ENCODE peak calls at places on chromosomes 5 and 9, in eight cellular contexts. One of them, this sample, is unnamed.

GRCh38 chr5:35230043-35230611 is at the start of gene PRLR:
- DNase-seq in cardiac muscle cell: peak; percentile 18
- DNase-seq in A549: no peak
- DNase-seq in sigmoid colon: peak; percentile 78
- DNase-seq in psoas muscle: peak; percentile 76
- DNase-seq in H9: peak; percentile 42
- DNase-seq in ovary: peak; percentile 60
- DNase-seq in IMR-90: peak; percentile 8
- DNase-seq in this sample: peak; percentile 24

GRCh38 chr9:36328798-36329411 is 70.7 kb upstream of the GNE start:
- DNase-seq in cardiac muscle cell: peak; percentile 75
- DNase-seq in A549: peak; percentile 72
- DNase-seq in sigmoid colon: no peak
- DNase-seq in psoas muscle: no peak
- DNase-seq in H9: no peak
- DNase-seq in ovary: no peak
- DNase-seq in IMR-90: peak; percentile 80
- DNase-seq in this sample: no peak

GRCh38 chr5:108642170-108642906 is 105.4 kb upstream of the FER start:
- DNase-seq in cardiac muscle cell: peak; percentile 88
- DNase-seq in A549: peak; percentile 76
- DNase-seq in sigmoid colon: no peak
- DNase-seq in psoas muscle: peak; percentile 52
- DNase-seq in H9: peak; percentile 79
- DNase-seq in ovary: no peak
- DNase-seq in IMR-90: peak; percentile 69
- DNase-seq in this sample: no peak

GRCh38 chr5:96963267-96963666 is 27.4 kb downstream of the LNPEP start:
- DNase-seq in cardiac muscle cell: peak; percentile 53
- DNase-seq in A549: no peak
- DNase-seq in sigmoid colon: peak; percentile 75
- DNase-seq in psoas muscle: peak; percentile 76
- DNase-seq in H9: no peak
- DNase-seq in ovary: no peak
- DNase-seq in IMR-90: peak; percentile 82
- DNase-seq in this sample: peak; percentile 56

GRCh38 chr9:20640331-20641187 is 18.3 kb upstream of the MLLT3 start:
- DNase-seq in cardiac muscle cell: peak; percentile 48
- DNase-seq in A549: no peak
- DNase-seq in sigmoid colon: peak; percentile 68
- DNase-seq in psoas muscle: peak; percentile 56
- DNase-seq in H9: no peak
- DNase-seq in ovary: peak; percentile 49
- DNase-seq in IMR-90: peak; percentile 25
- DNase-seq in this sample: peak; percentile 65

GRCh38 chr5:127585661-127586060 is 63.2 kb upstream of the CTXN3 start:
- DNase-seq in cardiac muscle cell: no peak
- DNase-seq in A549: no peak
- DNase-seq in sigmoid colon: no peak
- DNase-seq in psoas muscle: no peak
- DNase-seq in H9: no peak
- DNase-seq in ovary: no peak
- DNase-seq in IMR-90: no peak
- DNase-seq in this sample: no peak

GRCh38 chr5:175195698-175196656 is 248.0 kb downstream of the DRD1 start:
- DNase-seq in cardiac muscle cell: peak; percentile 70
- DNase-seq in A549: peak; percentile 25
- DNase-seq in sigmoid colon: no peak
- DNase-seq in psoas muscle: no peak
- DNase-seq in H9: peak; percentile 42
- DNase-seq in ovary: no peak
- DNase-seq in IMR-90: peak; percentile 35
- DNase-seq in this sample: no peak

GRCh38 chr9:129835860-129836223 is 584 bp downstream of the USP20 start:
- DNase-seq in cardiac muscle cell: peak; percentile 74
- DNase-seq in A549: peak; percentile 17
- DNase-seq in sigmoid colon: no peak
- DNase-seq in psoas muscle: no peak
- DNase-seq in H9: no peak
- DNase-seq in ovary: no peak
- DNase-seq in IMR-90: peak; percentile 40
- DNase-seq in this sample: no peak

GRCh38 chr5:93006915-93007314 is 574.1 kb downstream of the NR2F1-AS1 start:
- DNase-seq in cardiac muscle cell: no peak
- DNase-seq in A549: no peak
- DNase-seq in sigmoid colon: no peak
- DNase-seq in psoas muscle: no peak
- DNase-seq in H9: no peak
- DNase-seq in ovary: no peak
- DNase-seq in IMR-90: peak; percentile 34
- DNase-seq in this sample: no peak

GRCh38 chr9:137642892-137643291 is 24.1 kb downstream of the EHMT1 start:
- DNase-seq in cardiac muscle cell: no peak
- DNase-seq in A549: no peak
- DNase-seq in sigmoid colon: no peak
- DNase-seq in psoas muscle: no peak
- DNase-seq in H9: no peak
- DNase-seq in ovary: peak; percentile 12
- DNase-seq in IMR-90: no peak
- DNase-seq in this sample: no peak

GRCh38 chr5:138138949-138139775 is at the start of gene NME5:
- DNase-seq in cardiac muscle cell: peak; percentile 85
- DNase-seq in A549: no peak
- DNase-seq in sigmoid colon: peak; percentile 72
- DNase-seq in psoas muscle: peak; percentile 76
- DNase-seq in H9: peak; percentile 82
- DNase-seq in ovary: peak; percentile 82
- DNase-seq in IMR-90: peak; percentile 40
- DNase-seq in this sample: peak; percentile 67

GRCh38 chr5:108101105-108101504 is 280.8 kb downstream of the FBXL17 start:
- DNase-seq in cardiac muscle cell: no peak
- DNase-seq in A549: no peak
- DNase-seq in sigmoid colon: no peak
- DNase-seq in psoas muscle: no peak
- DNase-seq in H9: no peak
- DNase-seq in ovary: no peak
- DNase-seq in IMR-90: no peak
- DNase-seq in this sample: no peak

GRCh38 chr5:133478611-133479010 is 133.7 kb downstream of the FSTL4 start:
- DNase-seq in cardiac muscle cell: no peak
- DNase-seq in A549: no peak
- DNase-seq in sigmoid colon: no peak
- DNase-seq in psoas muscle: no peak
- DNase-seq in H9: no peak
- DNase-seq in ovary: no peak
- DNase-seq in IMR-90: no peak
- DNase-seq in this sample: no peak

GRCh38 chr5:178859625-178860521 is at the start of gene ZNF354B:
- DNase-seq in cardiac muscle cell: peak; percentile 97
- DNase-seq in A549: peak; percentile 84
- DNase-seq in sigmoid colon: peak; percentile 94
- DNase-seq in psoas muscle: peak; percentile 93
- DNase-seq in H9: peak; percentile 96
- DNase-seq in ovary: peak; percentile 89
- DNase-seq in IMR-90: peak; percentile 92
- DNase-seq in this sample: peak; percentile 89
- TF ChIP-seq CTCF in cardiac muscle cell: peak; percentile 15
- TF ChIP-seq CTCF in A549: no peak
- TF ChIP-seq CTCF in sigmoid colon: no peak
- TF ChIP-seq CTCF in psoas muscle: peak; percentile 11
- TF ChIP-seq CTCF in H9: no peak
- TF ChIP-seq CTCF in ovary: no peak
- TF ChIP-seq CTCF in IMR-90: peak; percentile 7
- TF ChIP-seq CTCF in this sample: no peak

GRCh38 chr5:119315516-119315949 is 40.3 kb upstream of the TNFAIP8 start:
- DNase-seq in cardiac muscle cell: no peak
- DNase-seq in A549: peak; percentile 67
- DNase-seq in sigmoid colon: no peak
- DNase-seq in psoas muscle: no peak
- DNase-seq in H9: no peak
- DNase-seq in ovary: no peak
- DNase-seq in IMR-90: no peak
- DNase-seq in this sample: no peak

GRCh38 chr5:119313876-119314605 is 41.8 kb upstream of the TNFAIP8 start:
- DNase-seq in cardiac muscle cell: no peak
- DNase-seq in A549: no peak
- DNase-seq in sigmoid colon: no peak
- DNase-seq in psoas muscle: no peak
- DNase-seq in H9: no peak
- DNase-seq in ovary: no peak
- DNase-seq in IMR-90: no peak
- DNase-seq in this sample: no peak

GRCh38 chr5:119312403-119312802 is 43.4 kb upstream of the TNFAIP8 start:
- DNase-seq in cardiac muscle cell: no peak
- DNase-seq in A549: no peak
- DNase-seq in sigmoid colon: no peak
- DNase-seq in psoas muscle: no peak
- DNase-seq in H9: no peak
- DNase-seq in ovary: no peak
- DNase-seq in IMR-90: no peak
- DNase-seq in this sample: no peak

GRCh38 chr5:119311688-119312087 is 44.1 kb upstream of the TNFAIP8 start:
- DNase-seq in cardiac muscle cell: no peak
- DNase-seq in A549: no peak
- DNase-seq in sigmoid colon: no peak
- DNase-seq in psoas muscle: no peak
- DNase-seq in H9: no peak
- DNase-seq in ovary: no peak
- DNase-seq in IMR-90: no peak
- DNase-seq in this sample: no peak

GRCh38 chr5:119313207-119313606 is 42.6 kb upstream of the TNFAIP8 start:
- DNase-seq in cardiac muscle cell: no peak
- DNase-seq in A549: no peak
- DNase-seq in sigmoid colon: no peak
- DNase-seq in psoas muscle: no peak
- DNase-seq in H9: no peak
- DNase-seq in ovary: no peak
- DNase-seq in IMR-90: no peak
- DNase-seq in this sample: no peak
- H3K4me1 ChIP-seq in cardiac muscle cell: peaks cover 5% of the 10 kb centered on the region
- H3K4me1 ChIP-seq in A549: peaks cover 40% of the 10 kb centered on the region
- H3K4me1 ChIP-seq in sigmoid colon: no peaks in the 10 kb centered on the region
- H3K4me1 ChIP-seq in psoas muscle: no peaks in the 10 kb centered on the region
- H3K4me1 ChIP-seq in H9: no peaks in the 10 kb centered on the region
- H3K4me1 ChIP-seq in ovary: no peaks in the 10 kb centered on the region
- H3K4me1 ChIP-seq in IMR-90: peaks cover 11% of the 10 kb centered on the region
- H3K4me1 ChIP-seq in this sample: peaks cover 6% of the 10 kb centered on the region

GRCh38 chr9:135644631-135645218 is 5.4 kb upstream of the GLT6D1 start:
- DNase-seq in cardiac muscle cell: no peak
- DNase-seq in A549: no peak
- DNase-seq in sigmoid colon: no peak
- DNase-seq in psoas muscle: no peak
- DNase-seq in H9: peak; percentile 65
- DNase-seq in ovary: no peak
- DNase-seq in IMR-90: no peak
- DNase-seq in this sample: no peak
- H3K9me3 ChIP-seq in cardiac muscle cell: no peaks in the 10 kb centered on the region
- H3K9me3 ChIP-seq in A549: peaks cover 61% of the 10 kb centered on the region
- H3K9me3 ChIP-seq in sigmoid colon: peaks cover 20% of the 10 kb centered on the region
- H3K9me3 ChIP-seq in psoas muscle: peaks cover 15% of the 10 kb centered on the region
- H3K9me3 ChIP-seq in H9: peaks cover 17% of the 10 kb centered on the region
- H3K9me3 ChIP-seq in ovary: peaks cover 2% of the 10 kb centered on the region
- H3K9me3 ChIP-seq in IMR-90: peaks cover 19% of the 10 kb centered on the region
- H3K9me3 ChIP-seq in this sample: peaks cover 65% of the 10 kb centered on the region

GRCh38 chr5:71666321-71666720 is 52.8 kb upstream of the CARTPT start:
- DNase-seq in cardiac muscle cell: no peak
- DNase-seq in A549: no peak
- DNase-seq in sigmoid colon: no peak
- DNase-seq in psoas muscle: no peak
- DNase-seq in H9: no peak
- DNase-seq in ovary: no peak
- DNase-seq in IMR-90: no peak
- DNase-seq in this sample: no peak
- TF ChIP-seq CTCF in cardiac muscle cell: no peak
- TF ChIP-seq CTCF in A549: no peak
- TF ChIP-seq CTCF in sigmoid colon: no peak
- TF ChIP-seq CTCF in psoas muscle: no peak
- TF ChIP-seq CTCF in H9: no peak
- TF ChIP-seq CTCF in ovary: no peak
- TF ChIP-seq CTCF in IMR-90: no peak
- TF ChIP-seq CTCF in this sample: no peak

GRCh38 chr5:132417461-132417860 is 48.0 kb downstream of the SLC22A5 start:
- DNase-seq in cardiac muscle cell: no peak
- DNase-seq in A549: no peak
- DNase-seq in sigmoid colon: no peak
- DNase-seq in psoas muscle: no peak
- DNase-seq in H9: no peak
- DNase-seq in ovary: no peak
- DNase-seq in IMR-90: no peak
- DNase-seq in this sample: no peak
- H3K4me1 ChIP-seq in cardiac muscle cell: peaks cover under 1% of the 10 kb centered on the region
- H3K4me1 ChIP-seq in A549: peaks cover 32% of the 10 kb centered on the region
- H3K4me1 ChIP-seq in sigmoid colon: no peaks in the 10 kb centered on the region
- H3K4me1 ChIP-seq in psoas muscle: peaks cover 92% of the 10 kb centered on the region
- H3K4me1 ChIP-seq in H9: no peaks in the 10 kb centered on the region
- H3K4me1 ChIP-seq in ovary: peaks cover 15% of the 10 kb centered on the region
- H3K4me1 ChIP-seq in IMR-90: peaks cover 15% of the 10 kb centered on the region
- H3K4me1 ChIP-seq in this sample: peaks cover 100% of the 10 kb centered on the region

GRCh38 chr9:69307446-69308216 is 17.4 kb upstream of the ENTREP1 start:
- DNase-seq in cardiac muscle cell: peak; percentile 94
- DNase-seq in A549: no peak
- DNase-seq in sigmoid colon: no peak
- DNase-seq in psoas muscle: no peak
- DNase-seq in H9: peak; percentile 73
- DNase-seq in ovary: no peak
- DNase-seq in IMR-90: peak; percentile 55
- DNase-seq in this sample: no peak
- H3K9me3 ChIP-seq in cardiac muscle cell: no peaks in the 10 kb centered on the region
- H3K9me3 ChIP-seq in A549: peaks cover 4% of the 10 kb centered on the region
- H3K9me3 ChIP-seq in sigmoid colon: no peaks in the 10 kb centered on the region
- H3K9me3 ChIP-seq in psoas muscle: no peaks in the 10 kb centered on the region
- H3K9me3 ChIP-seq in H9: peaks cover 7% of the 10 kb centered on the region
- H3K9me3 ChIP-seq in ovary: no peaks in the 10 kb centered on the region
- H3K9me3 ChIP-seq in IMR-90: peaks cover under 1% of the 10 kb centered on the region
- H3K9me3 ChIP-seq in this sample: peaks cover 3% of the 10 kb centered on the region

DNA sequence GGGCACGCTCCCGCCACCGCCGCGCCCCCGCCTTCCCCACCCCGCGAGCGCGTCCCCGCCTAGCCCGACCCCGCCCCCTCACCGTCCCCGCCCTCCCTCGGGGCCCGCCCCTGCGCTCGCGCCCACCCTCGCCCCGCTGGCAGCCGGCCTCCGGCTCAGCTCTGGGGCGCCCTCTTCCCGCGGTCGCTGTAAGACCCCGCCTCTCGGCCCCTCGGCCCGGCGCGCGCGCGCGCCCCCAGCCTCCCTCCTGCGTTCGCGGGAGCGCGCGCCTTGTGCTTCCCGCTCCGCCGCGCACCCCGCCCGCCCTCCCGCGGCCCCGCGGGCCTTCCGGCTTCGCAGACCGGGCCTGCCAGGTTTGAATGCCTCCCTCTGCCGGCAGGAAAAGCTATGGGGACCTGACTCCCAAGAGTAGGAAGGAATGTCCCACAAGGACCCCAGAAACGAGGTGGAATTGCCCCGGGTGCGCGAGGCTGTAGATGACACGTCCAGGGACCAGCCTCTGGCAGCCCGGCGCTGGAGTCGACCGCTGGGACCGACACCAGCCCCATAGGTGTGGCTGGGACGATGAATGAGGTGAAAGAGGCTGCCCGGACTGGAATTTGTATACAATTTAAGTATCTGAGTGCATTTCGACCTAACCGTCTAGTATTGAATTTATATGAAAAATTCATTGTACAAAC is 360 bp upstream of the PTBP3 start:
- DNase-seq in cardiac muscle cell: peak; percentile 98
- DNase-seq in A549: peak; percentile 90
- DNase-seq in sigmoid colon: peak; percentile 97
- DNase-seq in psoas muscle: peak; percentile 97
- DNase-seq in H9: peak; percentile 95
- DNase-seq in ovary: peak; percentile 98
- DNase-seq in IMR-90: peak; percentile 95
- DNase-seq in this sample: peak; percentile 96
- TF ChIP-seq CTCF in cardiac muscle cell: peak; percentile 53
- TF ChIP-seq CTCF in A549: peak; percentile 68
- TF ChIP-seq CTCF in sigmoid colon: peak; percentile 69
- TF ChIP-seq CTCF in psoas muscle: peak; percentile 61
- TF ChIP-seq CTCF in H9: peak; percentile 61
- TF ChIP-seq CTCF in ovary: peak; percentile 53
- TF ChIP-seq CTCF in IMR-90: peak; percentile 50
- TF ChIP-seq CTCF in this sample: peak; percentile 73

This sample was measured in left ventricle myocardium inferior.